ENCODE peak calls at places on chromosomes 11 and 22, in nine cellular contexts. D is IMR-90, Z is type B pancreatic cell, A is epithelial cell of esophagus, S is SK-N-SH, F is bronchial epithelial cell, T is heart left ventricle, M is NB4, L is A549. I is an unnamed sample.

GRCh38 chr11:112174789-112175595 is at the start of gene BCO2:
- DNase-seq in A (peak), F (peak), S (peak), L (peak), T (peak), Z (peak), D (peak), M (peak), I (no peak)

GRCh38 chr11:74004694-74005615 is 3.9 kb downstream of the UCP3 start:
- DNase-seq in D (no peak), T (no peak), L (no peak), S (no peak), Z (no peak), F (no peak), A (no peak), M (peak), I (no peak)

GRCh38 chr22:38419121-38419863 is 35.7 kb downstream of the KCNJ4 start:
- DNase-seq in D (no peak), Z (no peak), L (no peak), T (no peak), M (no peak), S (no peak), F (no peak), A (no peak), I (peak)

GRCh38 chr11:33668951-33669596 is 31.6 kb downstream of the C11orf91 start:
- DNase-seq in D (no peak), L (no peak), Z (no peak), S (no peak), T (no peak), M (no peak), A (no peak), F (no peak), I (no peak)

GRCh38 chr11:70420008-70420464 is 21.7 kb downstream of the CTTN start:
- DNase-seq in S (no peak), A (no peak), L (no peak), D (peak), F (peak), Z (no peak), T (no peak), M (peak), I (no peak)

GRCh38 chr11:66112640-66113098 is 42.6 kb downstream of the PACS1 start:
- DNase-seq in L (peak), T (no peak), Z (no peak), A (peak), S (no peak), F (peak), M (no peak), D (peak), I (no peak)

GRCh38 chr11:27718346-27718852 is 18.1 kb upstream of the BDNF start:
- DNase-seq in L (peak), A (peak), Z (no peak), D (peak), M (no peak), T (no peak), S (peak), F (peak), I (no peak)

GRCh38 chr11:133171374-133171773 is 360.9 kb downstream of the OPCML start:
- DNase-seq in D (no peak), S (no peak), A (no peak), M (no peak), T (no peak), L (no peak), F (no peak), Z (no peak), I (no peak)

GRCh38 chr11:33692013-33692504 is 8.6 kb downstream of the C11orf91 start:
- DNase-seq in D (peak), Z (no peak), T (peak), F (peak), L (peak), M (no peak), S (no peak), A (peak), I (no peak)

GRCh38 chr11:10990160-10990559 is 132.3 kb upstream of the ZBED5 start:
- DNase-seq in S (no peak), A (peak), D (no peak), M (peak), T (no peak), Z (no peak), F (peak), L (peak), I (no peak)

GRCh38 chr11:65788801-65789200 is 1.9 kb downstream of the OVOL1 start:
- DNase-seq in F (no peak), S (peak), M (no peak), L (no peak), Z (no peak), T (no peak), A (no peak), D (no peak), I (no peak)

GRCh38 chr22:46088541-46089311 is 61.6 kb upstream of the PPARA start:
- DNase-seq in F (no peak), A (no peak), Z (no peak), L (no peak), D (peak), M (no peak), S (no peak), T (no peak), I (peak)

GRCh38 chr22:50280708-50281383 is 10.7 kb upstream of the MAPK11 start:
- DNase-seq in D (no peak), M (no peak), L (no peak), Z (no peak), F (no peak), A (no peak), T (no peak), S (no peak), I (no peak)

DNA sequence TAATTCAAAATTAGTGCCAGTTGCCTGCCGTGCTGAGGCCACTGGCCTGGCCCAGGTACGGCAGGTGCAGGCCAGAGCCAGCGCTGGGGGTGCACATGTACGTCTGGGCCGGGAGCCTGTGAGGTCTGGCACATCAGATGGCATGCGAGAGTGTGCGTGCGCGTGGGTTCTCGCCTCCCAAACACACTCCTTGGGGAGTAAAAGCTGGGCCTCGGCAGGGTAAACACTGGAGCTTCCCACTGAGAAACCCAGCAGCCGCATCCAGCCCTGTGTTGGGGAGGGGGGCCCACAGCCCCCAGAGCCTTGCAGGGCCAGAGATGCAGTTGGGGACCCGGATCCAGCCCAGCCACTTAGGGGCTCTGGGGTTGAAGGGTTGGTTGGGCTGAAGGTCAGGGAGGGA is 37.8 kb downstream of the FLRT1 start:
- DNase-seq in S (no peak), A (no peak), L (no peak), T (no peak), F (no peak), D (no peak), Z (no peak), M (no peak), I (no peak)
- TF ChIP-seq CTCF in S (no peak), A (no peak), L (no peak), T (no peak), F (no peak), D (no peak), Z (no peak), M (no peak), I (no peak)

GRCh38 chr11:46278387-46279173 is 1.1 kb downstream of the CREB3L1 start:
- DNase-seq in D (peak), T (peak), L (no peak), F (no peak), A (no peak), M (peak), S (peak), Z (peak), I (no peak)
- TF ChIP-seq CTCF in D (peak), T (peak), L (peak), F (peak), A (peak), M (peak), S (peak), Z (peak), I (peak)

DNA sequence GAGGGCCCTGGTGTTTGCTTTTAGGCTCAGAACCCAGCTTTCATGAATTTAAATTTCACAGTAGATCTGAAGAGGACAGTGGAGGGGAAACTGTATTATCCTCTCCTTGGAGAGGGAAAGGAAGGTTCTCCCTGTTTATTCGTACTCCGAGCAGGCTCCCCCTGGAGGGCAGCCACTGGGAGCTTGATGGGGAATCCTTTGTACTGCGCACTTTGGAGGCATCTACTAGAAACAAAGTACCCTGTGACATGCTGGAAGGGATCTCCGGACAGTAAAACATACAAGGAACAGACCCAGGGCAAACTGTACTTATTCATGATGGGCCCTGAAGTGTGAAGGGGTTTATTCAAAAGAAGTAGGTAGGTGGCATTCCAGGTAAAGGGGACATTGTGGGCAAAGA is 27.2 kb downstream of the NAV2 start:
- DNase-seq in D (peak), T (peak), M (no peak), F (no peak), S (no peak), Z (no peak), L (peak), A (no peak), I (no peak)
- TF ChIP-seq CTCF in D (peak), T (peak), M (no peak), F (no peak), S (peak), Z (peak), L (peak), A (no peak), I (peak)

DNA sequence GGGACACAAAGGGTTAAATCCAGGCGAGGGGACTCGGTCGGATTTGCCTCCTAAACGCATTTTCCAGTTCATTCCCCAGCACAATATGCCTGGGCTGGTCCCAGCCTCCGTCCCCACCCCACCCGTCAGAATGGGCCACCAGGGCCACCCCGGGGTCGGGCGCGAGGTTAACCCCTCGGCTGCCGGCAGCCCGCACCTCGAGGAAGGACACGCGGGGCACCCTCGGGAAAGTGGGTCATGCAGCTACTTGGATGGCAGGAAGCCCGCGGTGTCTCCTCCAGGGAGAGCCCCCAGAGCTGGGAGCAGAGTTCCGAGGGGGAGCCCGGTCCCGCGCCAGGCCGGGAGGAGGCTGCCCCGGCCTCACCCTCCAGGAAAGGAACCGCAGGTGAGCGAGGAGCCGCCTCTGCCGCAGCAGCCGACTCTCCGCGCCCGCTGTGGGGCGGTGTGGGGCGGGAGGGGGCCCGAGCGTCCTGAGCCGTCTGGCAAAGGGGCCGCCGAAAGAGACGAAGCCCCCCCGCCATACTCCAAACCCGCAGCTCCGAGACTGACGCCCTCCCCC is 1.4 kb downstream of the NECTIN1 start:
- DNase-seq in Z (no peak), D (no peak), F (no peak), A (peak), S (peak), L (no peak), T (no peak), M (peak), I (no peak)
- TF ChIP-seq CTCF in Z (no peak), D (peak), F (peak), A (no peak), S (no peak), L (peak), T (peak), M (peak), I (peak)

GRCh38 chr11:130068986-130069683 is 559 bp upstream of the APLP2 start:
- DNase-seq in Z (no peak), M (no peak), T (peak), S (no peak), L (peak), D (peak), A (peak), F (peak), I (no peak)
- TF ChIP-seq CTCF in Z (peak), M (no peak), T (peak), S (no peak), L (no peak), D (peak), A (peak), F (peak), I (peak)

DNA sequence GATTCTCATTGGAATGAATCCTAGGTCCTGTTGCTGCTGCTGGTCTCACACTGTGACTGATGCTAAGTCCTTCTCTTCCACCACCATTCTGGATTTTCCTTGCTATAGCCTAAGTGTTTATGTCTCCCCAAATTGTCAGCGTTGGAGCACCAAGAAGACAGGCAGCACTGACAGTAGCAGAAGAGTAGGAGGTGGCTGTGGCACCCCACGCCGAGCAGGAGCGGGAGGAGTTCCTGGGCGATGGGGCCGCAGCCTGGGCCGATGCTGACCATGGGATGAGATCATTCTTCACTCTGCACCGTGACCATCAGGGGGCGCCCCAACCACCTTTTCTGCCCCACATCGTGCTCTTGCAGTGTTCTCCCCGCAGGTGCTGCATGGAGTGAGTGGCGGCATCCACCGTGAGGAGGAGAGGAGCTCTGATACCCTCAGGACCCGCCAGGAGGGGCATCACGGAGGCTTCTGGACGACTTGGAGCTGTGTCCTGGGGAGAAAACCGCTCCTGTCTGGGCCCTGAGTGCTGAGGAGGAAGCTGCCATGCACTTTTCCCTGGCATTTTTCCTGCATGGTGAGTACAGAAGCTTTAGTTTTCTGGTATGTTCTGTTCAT is 57.0 kb downstream of the LRRC74B start:
- DNase-seq in M (peak), L (peak), F (peak), D (peak), T (peak), A (peak), S (peak), Z (peak), I (peak)
- TF ChIP-seq CTCF in M (peak), L (peak), F (peak), D (peak), T (peak), A (peak), S (peak), Z (peak), I (peak)

I was measured in chondrocyte.